ENCODE peak calls at places on chromosomes 1 and 21, in ten cellular contexts. A is GM20000; P is AG04450; X is effector CD4-positive, alpha-beta T cell; V is cortex of kidney; B is EL; Z is pancreas; D is activated CD8-positive, alpha-beta T cell treated with anti-CD3 and anti-CD28 coated beads for 36 hours; S is thoracic aorta; K is GM13977. Y is an unnamed sample.

GRCh38 chr1:237672748-237673147 is 218.0 kb downstream of the ZP4 start:
- DNase-seq in V (no peak), Z (no peak), D (no peak), X (no peak), S (no peak), K (no peak), B (peak), A (no peak), P (no peak), Y (no peak)

GRCh38 chr1:180482425-180483275 is 19.7 kb downstream of the ACBD6 start:
- DNase-seq in S (no peak), D (peak), A (peak), Z (no peak), V (no peak), K (peak), X (peak), P (no peak), B (peak), Y (no peak)

GRCh38 chr1:49104575-49104974 is 327.9 kb upstream of the BEND5 start:
- DNase-seq in P (no peak), B (no peak), X (no peak), V (no peak), K (no peak), Z (no peak), D (no peak), A (no peak), S (no peak), Y (no peak)

GRCh38 chr1:54888080-54888733 is 1.2 kb upstream of the DHCR24 start:
- DNase-seq in A (no peak), Z (no peak), D (no peak), P (no peak), S (no peak), K (no peak), V (no peak), B (no peak), X (no peak), Y (no peak)

GRCh38 chr1:224769987-224770693 is 154.0 kb downstream of the CNIH3 start:
- DNase-seq in V (no peak), Z (no peak), B (peak), X (no peak), K (no peak), A (no peak), S (no peak), P (peak), D (no peak), Y (no peak)

GRCh38 chr21:43825610-43825935 is 36.2 kb downstream of the RRP1 start:
- DNase-seq in A (no peak), Z (no peak), S (no peak), V (no peak), P (no peak), K (no peak), D (no peak), B (no peak), X (no peak), Y (no peak)

GRCh38 chr1:19402031-19402430 is 83.3 kb downstream of the CAPZB start:
- DNase-seq in X (no peak), V (no peak), B (no peak), A (no peak), K (no peak), S (no peak), Z (no peak), D (no peak), P (no peak), Y (no peak)

GRCh38 chr1:224497714-224498573 is 63.3 kb upstream of the WDR26 start:
- DNase-seq in A (peak), V (no peak), D (peak), Z (no peak), P (no peak), B (peak), K (peak), S (no peak), X (no peak), Y (peak)

GRCh38 chr1:25649505-25650218 is 33.1 kb downstream of the MAN1C1 start:
- DNase-seq in A (no peak), X (no peak), V (no peak), D (no peak), S (no peak), Z (no peak), K (no peak), P (no peak), B (no peak), Y (no peak)

GRCh38 chr1:225921734-225922709 is 2.0 kb downstream of the PYCR2 start:
- DNase-seq in A (no peak), K (no peak), X (no peak), P (no peak), B (peak), S (no peak), Z (peak), D (no peak), V (no peak), Y (no peak)

GRCh38 chr21:30831194-30831765 is 1.7 kb upstream of the KRTAP7-1 start:
- DNase-seq in P (no peak), Z (no peak), S (no peak), B (peak), X (peak), D (peak), A (peak), K (peak), V (no peak), Y (no peak)

GRCh38 chr1:159771501-159771900 is 9.3 kb upstream of the DUSP23 start:
- DNase-seq in S (no peak), X (no peak), K (no peak), V (no peak), Z (no peak), A (no peak), D (no peak), P (no peak), B (no peak), Y (no peak)

GRCh38 chr1:248165186-248165585 is 9.4 kb upstream of the OR2M2 start:
- DNase-seq in X (no peak), K (no peak), B (no peak), A (no peak), P (no peak), V (no peak), S (no peak), Z (no peak), D (no peak), Y (no peak)

GRCh38 chr1:70706381-70707173 is 295.5 kb downstream of the CTH start:
- DNase-seq in P (no peak), S (no peak), A (no peak), D (no peak), K (no peak), Z (no peak), V (no peak), B (peak), X (no peak), Y (no peak)

GRCh38 chr1:201740086-201740541 is 88.8 kb upstream of the IPO9 start:
- DNase-seq in K (no peak), V (no peak), A (no peak), Z (no peak), D (no peak), B (no peak), S (no peak), P (no peak), X (no peak), Y (no peak)

GRCh38 chr1:65159801-65160523 is 12.0 kb downstream of the AK4 start:
- DNase-seq in B (no peak), P (no peak), S (no peak), V (no peak), Z (no peak), K (no peak), X (no peak), A (no peak), D (no peak), Y (no peak)

GRCh38 chr1:2504224-2504948 is 22.0 kb downstream of the PANK4 start:
- DNase-seq in B (no peak), A (no peak), S (no peak), Z (no peak), K (no peak), P (no peak), D (no peak), V (no peak), X (no peak), Y (no peak)

GRCh38 chr1:33377750-33378149 is 53.1 kb downstream of the PHC2 start:
- DNase-seq in Z (no peak), B (no peak), V (no peak), K (no peak), D (no peak), P (no peak), S (no peak), A (no peak), X (no peak), Y (no peak)

GRCh38 chr1:172185206-172185605 is 235.3 kb upstream of the C1orf105 start:
- DNase-seq in V (no peak), Z (no peak), X (no peak), A (peak), S (no peak), P (no peak), D (no peak), K (no peak), B (no peak), Y (no peak)

GRCh38 chr1:26854953-26855352 is 8.0 kb upstream of the SFN start:
- DNase-seq in X (no peak), B (no peak), P (no peak), D (no peak), V (no peak), S (no peak), Z (no peak), K (no peak), A (no peak), Y (no peak)

GRCh38 chr1:117146570-117147340 is 25.2 kb upstream of the TRIM45 start:
- DNase-seq in V (no peak), B (peak), S (no peak), P (peak), Z (peak), X (no peak), A (no peak), K (no peak), D (no peak), Y (no peak)

GRCh38 chr1:74502432-74502831 is 10.0 kb downstream of the LRRC53 start:
- DNase-seq in K (peak), D (no peak), P (peak), S (no peak), Z (no peak), V (no peak), X (no peak), A (peak), B (peak), Y (no peak)

GRCh38 chr1:23594927-23595353 is 35.6 kb upstream of the ID3 start:
- DNase-seq in Z (no peak), P (no peak), X (no peak), D (no peak), S (no peak), A (no peak), K (no peak), B (no peak), V (no peak), Y (no peak)

GRCh38 chr1:69290266-69290665 is 277.5 kb upstream of the LRRC7 start:
- DNase-seq in S (no peak), D (no peak), K (no peak), Z (no peak), B (no peak), V (no peak), X (no peak), A (no peak), P (no peak), Y (no peak)

GRCh38 chr21:42395302-42395701 is 550 bp downstream of the TMPRSS3 start:
- DNase-seq in D (no peak), V (no peak), S (no peak), X (no peak), Z (no peak), P (no peak), K (no peak), A (no peak), B (no peak), Y (no peak)

GRCh38 chr1:235998812-235999211 is 66.1 kb downstream of the NID1 start:
- DNase-seq in S (no peak), Z (no peak), K (peak), D (peak), X (peak), A (peak), P (no peak), B (peak), V (no peak), Y (no peak)

GRCh38 chr1:55288245-55288644 is 73.1 kb upstream of the USP24 start:
- DNase-seq in A (peak), P (no peak), X (no peak), B (no peak), D (no peak), K (peak), Z (no peak), V (no peak), S (no peak), Y (no peak)

GRCh38 chr1:153929433-153929825 is 6.7 kb upstream of the GATAD2B start:
- DNase-seq in B (no peak), Z (no peak), X (no peak), S (no peak), P (no peak), D (no peak), A (no peak), K (no peak), V (no peak), Y (no peak)

GRCh38 chr21:43978060-43978459 is 34.0 kb upstream of the TRAPPC10 start:
- DNase-seq in B (no peak), S (no peak), A (no peak), V (no peak), Z (no peak), X (no peak), K (no peak), P (no peak), D (no peak), Y (no peak)

GRCh38 chr1:100597069-100597741 is 59.3 kb downstream of the GPR88 start:
- DNase-seq in Z (no peak), B (peak), A (no peak), K (no peak), D (no peak), P (peak), X (no peak), V (no peak), S (no peak), Y (no peak)

GRCh38 chr1:110383311-110383990 is 7.4 kb downstream of the SLC16A4 start:
- DNase-seq in K (no peak), X (no peak), D (no peak), B (peak), S (no peak), V (no peak), Z (no peak), P (no peak), A (no peak), Y (no peak)

GRCh38 chr1:47854552-47855144 is 142.5 kb downstream of the TRABD2B start:
- DNase-seq in K (no peak), B (no peak), X (no peak), S (no peak), Z (no peak), V (no peak), D (no peak), A (no peak), P (no peak), Y (no peak)

Y was measured in frontal cortex.